ENCODE peak calls at places on chromosome 1, in seven cellular contexts. Y, K, N, H, R, Q and O are unnamed samples.

GRCh38 chr1:77686784-77687518 is 4.5 kb upstream of the ZZZ3 start:
- DNase-seq in Y (no peak), K (no peak), N (no peak), H (no peak), R (no peak), Q (no peak), O (no peak)

GRCh38 chr1:200740291-200741212 is 1.9 kb downstream of the CAMSAP2 start:
- DNase-seq in Y (no peak), K (peak), N (no peak), H (no peak), R (peak), Q (no peak), O (no peak)

GRCh38 chr1:183685112-183685713 is 32.1 kb upstream of the APOBEC4 start:
- DNase-seq in Y (no peak), K (peak), N (no peak), H (peak), R (peak), Q (no peak), O (no peak)

GRCh38 chr1:216937491-216937890 is 214.3 kb upstream of the ESRRG start:
- DNase-seq in Y (no peak), K (no peak), N (no peak), H (no peak), R (no peak), Q (no peak), O (peak)

GRCh38 chr1:248872752-248873408 is 14.0 kb upstream of the ZNF692 start:
- DNase-seq in Y (peak), K (peak), N (no peak), H (peak), R (peak), Q (no peak), O (peak)

GRCh38 chr1:67748630-67749029 is 63.6 kb downstream of the GADD45A start:
- DNase-seq in Y (no peak), K (peak), N (no peak), H (no peak), R (peak), Q (no peak), O (no peak)

GRCh38 chr1:244012232-244012631 is 38.9 kb upstream of the ZBTB18 start:
- DNase-seq in Y (no peak), K (peak), N (no peak), H (no peak), R (peak), Q (no peak), O (no peak)

GRCh38 chr1:7299994-7300393 is 471.1 kb upstream of the VAMP3 start:
- DNase-seq in Y (no peak), K (peak), N (no peak), H (no peak), R (peak), Q (no peak), O (no peak)

GRCh38 chr1:108120163-108120562 is 80.0 kb downstream of the SLC25A24 start:
- DNase-seq in Y (no peak), K (no peak), N (no peak), H (no peak), R (no peak), Q (peak), O (no peak)

GRCh38 chr1:203764105-203765028 is 616 bp upstream of the LAX1 start:
- DNase-seq in Y (no peak), K (no peak), N (no peak), H (no peak), R (no peak), Q (no peak), O (no peak)
- H3K27ac ChIP-seq in Y (peak), K (no peak), N (peak), H (peak), R (no peak), Q (no peak), O (no peak)

GRCh38 chr1:54866801-54867716 is 19.9 kb downstream of the DHCR24 start:
- DNase-seq in Y (peak), K (no peak), N (no peak), H (no peak), R (no peak), Q (no peak), O (no peak)
- TF ChIP-seq POLR2A in Y (no peak), K (no peak), N (no peak), H (no peak), R (no peak), Q (no peak), O (no peak)

DNA sequence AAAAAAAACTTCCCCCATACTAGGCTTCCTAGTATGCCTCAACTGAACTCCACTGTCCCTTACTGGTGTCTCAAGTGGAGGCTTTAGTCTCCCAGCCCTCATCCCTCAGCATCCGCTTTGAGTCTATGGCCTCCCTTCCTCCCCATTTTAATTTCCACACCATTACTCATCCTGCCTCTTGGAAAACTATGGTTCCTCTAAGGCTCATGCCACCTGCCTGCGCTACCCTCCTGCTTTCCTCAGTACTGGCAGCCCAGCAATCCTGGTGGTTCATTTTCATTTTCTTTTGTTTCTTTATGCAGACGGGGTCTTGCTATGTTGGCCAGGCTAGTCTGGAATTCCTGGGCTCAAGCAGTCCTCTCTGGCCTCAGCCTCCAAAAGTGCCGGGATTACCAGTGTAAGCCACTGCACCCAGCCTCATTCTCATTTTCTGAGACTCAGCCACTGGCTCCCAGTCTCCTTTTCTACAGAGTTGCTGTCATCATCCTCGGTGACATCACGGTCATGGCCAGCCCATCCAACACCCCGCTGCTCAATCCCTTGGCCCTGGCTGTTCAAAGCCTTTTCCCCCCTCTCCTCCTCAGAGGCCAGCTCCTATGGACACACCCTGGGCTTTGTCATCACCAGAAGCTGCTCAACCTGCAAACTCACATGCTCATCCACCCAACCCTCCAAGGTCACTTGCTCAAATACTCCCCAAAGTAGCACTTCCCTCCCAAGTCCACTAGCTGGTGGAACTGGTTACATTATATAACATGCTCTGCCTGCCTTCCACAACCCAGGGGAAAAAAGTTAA is 2.3 kb upstream of the PMVK start:
- DNase-seq in Y (no peak), K (no peak), N (no peak), H (no peak), R (no peak), Q (no peak), O (no peak)
- H3K27ac ChIP-seq in Y (peak), K (no peak), N (peak), H (no peak), R (no peak), Q (peak), O (peak)

DNA sequence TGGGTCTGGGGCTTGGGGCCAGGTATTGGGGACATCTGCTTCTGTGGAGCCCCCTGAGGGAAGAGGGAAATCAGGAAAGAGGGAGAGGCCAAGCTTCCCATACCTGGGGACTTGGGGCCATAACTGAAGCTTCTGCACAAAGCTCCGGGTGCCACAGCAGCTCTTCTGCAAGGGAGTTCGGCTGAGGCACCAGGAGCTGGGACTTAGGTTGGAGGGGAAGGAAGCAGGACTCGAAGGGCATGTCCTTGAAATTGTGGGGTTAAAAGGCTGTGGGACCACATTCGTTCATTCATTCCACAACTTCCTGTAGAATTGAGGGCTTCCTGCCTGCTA is 1.7 kb upstream of the EPS8L3 start:
- DNase-seq in Y (no peak), K (no peak), N (no peak), H (no peak), R (no peak), Q (no peak), O (no peak)
- TF ChIP-seq POLR2A in Y (no peak), K (no peak), N (no peak), H (no peak), R (no peak), Q (no peak), O (no peak)

DNA sequence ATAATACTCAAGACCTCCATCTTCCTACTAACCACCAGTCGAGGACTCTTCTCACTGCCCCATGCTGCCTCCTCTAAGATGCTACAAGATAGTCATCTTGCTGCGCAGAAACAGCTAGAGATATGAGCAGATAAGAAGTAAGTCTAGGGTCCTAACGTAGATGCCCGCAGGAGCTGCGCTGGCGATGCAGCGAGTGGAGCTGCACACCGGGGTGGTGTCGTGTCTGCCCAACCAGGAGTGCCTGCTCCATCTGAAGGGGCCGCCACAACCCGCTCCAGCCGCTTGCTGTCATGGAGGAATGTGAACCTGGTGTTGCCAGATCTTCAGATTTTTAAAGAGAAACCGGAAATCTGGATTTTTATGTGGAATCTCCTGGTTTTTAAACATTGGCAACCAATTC is 175.1 kb downstream of the VPS13D start:
- DNase-seq in Y (no peak), K (no peak), N (no peak), H (no peak), R (no peak), Q (no peak), O (peak)
- H3K27ac ChIP-seq in Y (peak), K (no peak), N (peak), H (no peak), R (no peak), Q (peak), O (peak)

DNA sequence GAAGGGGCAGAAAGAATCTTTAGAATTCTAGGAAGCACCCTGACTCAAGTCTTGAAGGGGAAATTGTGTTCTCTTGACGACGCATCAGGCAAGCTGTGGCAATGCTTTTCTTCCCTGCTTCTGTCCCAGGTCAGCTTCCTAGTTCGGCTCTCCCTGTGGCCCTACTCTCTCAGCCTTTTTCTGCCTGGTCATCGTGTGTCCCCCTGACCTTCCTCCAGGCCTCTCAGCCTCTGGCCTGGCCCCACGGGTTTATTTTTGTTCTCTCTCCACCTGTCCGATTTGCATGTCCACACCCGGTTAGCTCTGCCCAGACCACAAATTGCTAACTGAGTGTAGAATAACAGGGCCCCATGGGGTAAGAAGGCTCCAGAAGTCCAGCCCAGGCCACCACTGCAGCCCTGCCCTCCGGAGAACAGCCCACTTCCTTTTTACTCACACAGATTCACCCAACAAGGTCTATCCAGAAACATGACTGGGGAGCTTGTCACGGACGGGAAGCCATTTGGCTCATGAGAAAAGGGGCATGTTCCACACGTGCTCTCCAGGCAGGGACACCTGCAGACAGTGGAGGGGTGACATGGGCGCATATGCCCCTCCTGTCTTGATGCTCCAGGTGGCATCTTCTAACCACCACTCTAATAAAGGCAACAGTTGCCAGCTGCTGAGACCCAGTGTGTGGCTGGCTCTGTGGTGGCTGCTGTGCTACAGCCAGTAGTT is 9.8 kb downstream of the KCNN3 start:
- DNase-seq in Y (peak), K (no peak), N (no peak), H (peak), R (no peak), Q (no peak), O (no peak)
- TF ChIP-seq POLR2A in Y (no peak), K (no peak), N (no peak), H (no peak), R (no peak), Q (no peak), O (no peak)

GRCh38 chr1:202107801-202108731 is 14.7 kb upstream of the GPR37L1 start:
- DNase-seq in Y (peak), K (no peak), N (no peak), H (no peak), R (no peak), Q (no peak), O (peak)

GRCh38 chr1:202104073-202104472 is 18.6 kb upstream of the GPR37L1 start:
- DNase-seq in Y (peak), K (no peak), N (no peak), H (no peak), R (no peak), Q (no peak), O (no peak)

GRCh38 chr1:202107321-202107761 is 15.4 kb upstream of the GPR37L1 start:
- DNase-seq in Y (peak), K (no peak), N (no peak), H (no peak), R (no peak), Q (no peak), O (peak)

GRCh38 chr1:202105571-202106339 is 17.0 kb upstream of the GPR37L1 start:
- DNase-seq in Y (peak), K (peak), N (no peak), H (no peak), R (no peak), Q (no peak), O (peak)

DNA sequence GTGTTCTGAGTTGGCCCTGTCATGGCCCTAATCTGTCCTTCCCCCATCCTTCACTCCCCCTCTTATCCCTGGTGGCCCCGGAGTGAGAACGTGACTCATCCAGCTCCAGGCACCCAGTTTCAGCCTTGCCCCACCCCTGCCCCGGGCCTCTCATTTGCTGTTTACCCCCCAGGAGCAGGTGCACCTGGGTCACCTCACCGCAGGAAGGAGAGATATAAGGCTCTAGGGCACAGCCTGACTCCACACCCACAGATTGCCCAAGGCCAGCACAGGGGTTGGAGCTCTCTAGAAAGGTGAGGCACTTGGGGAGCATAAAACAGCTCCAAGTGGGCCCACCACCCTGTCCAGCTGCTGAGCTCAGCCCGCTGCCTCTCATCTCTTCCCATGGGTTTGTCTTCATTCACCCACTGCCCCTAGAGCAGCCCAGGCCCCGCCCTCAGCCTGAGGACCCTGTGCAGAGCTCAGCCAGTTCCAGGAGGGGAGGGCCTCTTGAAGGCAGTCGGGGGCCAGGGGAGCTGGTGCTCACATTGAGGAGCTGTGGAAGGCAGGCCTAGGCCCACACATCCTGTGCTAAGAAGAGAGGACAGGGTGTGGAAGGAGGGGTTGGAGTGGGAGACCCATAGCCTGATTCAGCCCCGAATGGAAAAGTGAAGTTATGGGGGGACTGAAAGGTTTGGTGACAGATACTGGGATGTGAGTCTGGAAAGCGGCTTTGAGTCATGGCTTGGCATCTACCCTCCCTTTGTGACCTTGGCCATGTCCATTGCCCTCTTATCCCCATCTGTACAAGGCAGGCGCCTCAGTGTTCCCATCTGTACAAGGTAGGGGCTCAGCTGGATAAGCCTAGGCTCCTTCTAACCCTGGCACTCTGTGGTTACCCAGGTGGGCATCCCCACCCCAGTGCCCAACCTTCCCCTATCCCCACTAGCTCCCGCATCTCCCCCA is 16.1 kb upstream of the GPR37L1 start:
- DNase-seq in Y (peak), K (no peak), N (no peak), H (no peak), R (no peak), Q (no peak), O (peak)
- H3K27ac ChIP-seq in Y (peak), K (no peak), N (peak), H (peak), R (no peak), Q (no peak), O (peak)

GRCh38 chr1:167627865-167628641 is 2.0 kb upstream of the RCSD1 start:
- DNase-seq in Y (peak), K (no peak), N (no peak), H (peak), R (no peak), Q (no peak), O (no peak)

GRCh38 chr1:167630568-167631385 is 745 bp downstream of the RCSD1 start:
- DNase-seq in Y (peak), K (no peak), N (no peak), H (no peak), R (no peak), Q (no peak), O (no peak)

GRCh38 chr1:167631386-167631941 is 1.4 kb downstream of the RCSD1 start:
- DNase-seq in Y (no peak), K (no peak), N (no peak), H (no peak), R (no peak), Q (no peak), O (no peak)

GRCh38 chr1:167628754-167629515 is 1.1 kb upstream of the RCSD1 start:
- DNase-seq in Y (no peak), K (no peak), N (no peak), H (no peak), R (no peak), Q (no peak), O (no peak)

DNA sequence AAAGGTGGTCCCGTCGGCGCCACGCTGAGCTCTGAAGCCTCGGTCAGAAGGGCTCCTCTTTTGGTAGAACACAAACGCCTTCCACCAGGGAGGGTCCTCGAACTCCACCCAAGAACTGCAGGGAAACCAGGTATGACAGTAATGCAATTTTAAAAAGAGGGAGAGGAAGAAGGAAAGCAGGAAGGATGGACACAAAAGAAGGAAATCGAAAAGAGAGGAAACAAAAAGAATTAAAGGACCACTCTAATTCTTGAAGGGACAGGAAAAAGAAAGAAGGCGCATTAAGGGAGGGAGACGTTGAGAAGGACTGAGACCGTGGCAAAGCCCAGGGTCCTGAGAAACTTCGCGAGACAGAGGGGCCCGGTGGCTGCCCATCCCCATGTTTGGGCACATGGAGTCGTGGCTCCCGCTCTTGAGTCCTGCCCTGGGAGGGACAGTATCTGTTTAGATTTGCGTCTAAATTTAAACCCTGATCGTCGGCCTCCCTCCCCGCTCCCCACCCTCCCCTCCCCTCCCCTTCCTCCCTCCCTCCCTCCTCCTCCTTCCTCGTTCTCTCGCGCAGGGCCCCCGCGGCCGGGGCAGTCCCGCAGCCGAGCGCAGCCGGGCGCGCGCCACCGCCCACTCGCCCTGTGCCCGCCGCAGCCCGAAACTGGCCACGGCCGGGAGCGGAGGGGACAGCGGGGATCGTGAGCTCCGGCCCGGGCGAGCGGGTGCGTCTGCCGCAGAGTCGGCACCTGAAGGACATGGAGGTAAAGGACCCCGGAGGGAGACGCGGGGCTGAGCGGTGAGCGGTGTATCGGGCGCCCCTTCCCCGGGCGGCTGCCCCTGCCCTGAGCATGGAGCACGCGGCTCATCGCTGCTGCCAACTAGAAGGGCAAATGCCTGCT is at the start of gene RCSD1:
- DNase-seq in Y (peak), K (no peak), N (no peak), H (peak), R (no peak), Q (no peak), O (no peak)
- TF ChIP-seq POLR2A in Y (no peak), K (no peak), N (no peak), H (peak), R (no peak), Q (no peak), O (peak)

GRCh38 chr1:61193808-61194207 is 111.4 kb downstream of the NFIA start:
- DNase-seq in Y (no peak), K (no peak), N (no peak), H (no peak), R (no peak), Q (no peak), O (no peak)
- H3K27ac ChIP-seq in Y (no peak), K (no peak), N (no peak), H (no peak), R (no peak), Q (no peak), O (no peak)

DNA sequence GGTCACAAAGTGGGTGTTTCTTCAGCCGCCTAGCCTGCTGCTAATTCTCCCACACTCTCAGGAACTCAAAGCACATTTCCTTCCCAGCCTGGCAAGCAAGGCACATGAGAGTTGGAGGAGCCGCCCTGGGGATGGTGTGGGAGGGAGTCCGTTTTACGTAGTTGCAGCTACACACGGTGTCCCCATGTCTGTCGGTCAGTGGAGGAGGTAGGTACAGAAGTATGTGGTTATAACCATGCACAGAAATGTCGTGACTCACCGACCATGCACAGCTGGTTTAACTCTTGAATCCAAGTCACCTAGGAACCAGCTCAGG is 46.7 kb downstream of the SAMD13 start:
- DNase-seq in Y (no peak), K (peak), N (no peak), H (no peak), R (no peak), Q (no peak), O (no peak)
- TF ChIP-seq POLR2A in Y (no peak), K (no peak), N (no peak), H (no peak), R (no peak), Q (no peak), O (no peak)